ENCODE peak calls at places on chromosomes 1 and 21, in five cellular contexts. M, G, A, I and R are unnamed samples.

GRCh38 chr1:46221749-46222148 is 18.6 kb downstream of the LURAP1 start:
- DNase-seq in M (no peak), I (no peak), A (no peak), G (no peak), R (no peak)

GRCh38 chr1:9363061-9363471 is 70.4 kb downstream of the SPSB1 start:
- DNase-seq in I (no peak), M (no peak), G (no peak), A (no peak), R (no peak)

GRCh38 chr1:239676522-239677273 is 290.3 kb downstream of the CHRM3 start:
- DNase-seq in A (no peak), I (no peak), G (no peak), M (no peak), R (no peak)

GRCh38 chr21:36325373-36326010 is 5.5 kb downstream of the MORC3 start:
- DNase-seq in I (no peak), G (no peak), A (no peak), M (no peak), R (no peak)

GRCh38 chr1:98264727-98265126 is 343.9 kb upstream of the DPYD start:
- DNase-seq in I (no peak), G (no peak), M (no peak), A (no peak), R (no peak)

GRCh38 chr1:18684306-18684705 is 53.7 kb downstream of the PAX7 start:
- DNase-seq in A (no peak), I (no peak), G (no peak), M (no peak), R (no peak)

GRCh38 chr21:45353200-45353599 is 51.8 kb upstream of the COL18A1 start:
- DNase-seq in G (no peak), I (no peak), A (no peak), M (no peak), R (no peak)

GRCh38 chr21:37253991-37254390 is 13.1 kb downstream of the VPS26C start:
- DNase-seq in I (no peak), A (no peak), G (peak), M (no peak), R (no peak)

GRCh38 chr21:42809577-42810440 is 69.5 kb downstream of the WDR4 start:
- DNase-seq in G (no peak), M (no peak), A (no peak), I (no peak), R (peak)

GRCh38 chr21:43734131-43734634 is 15.3 kb downstream of the PDXK start:
- DNase-seq in M (no peak), A (no peak), G (no peak), I (peak), R (no peak)

GRCh38 chr1:199821029-199821779 is 206.3 kb upstream of the NR5A2 start:
- DNase-seq in M (no peak), G (no peak), A (no peak), I (no peak), R (no peak)

GRCh38 chr1:22228505-22228911 is 85.6 kb upstream of the WNT4 start:
- DNase-seq in A (no peak), I (no peak), G (no peak), M (no peak), R (no peak)

GRCh38 chr1:41315482-41315823 is 45.8 kb upstream of the FOXO6 start:
- DNase-seq in M (no peak), G (no peak), I (no peak), A (no peak), R (no peak)

GRCh38 chr1:201984446-201984845 is 2.0 kb downstream of the RNPEP start:
- DNase-seq in G (no peak), A (no peak), I (peak), M (no peak), R (no peak)

GRCh38 chr1:26126321-26127084 is 14.9 kb downstream of the PDIK1L start:
- DNase-seq in M (peak), G (no peak), I (no peak), A (peak), R (no peak)

GRCh38 chr1:26125946-26126320 is 14.3 kb downstream of the PDIK1L start:
- DNase-seq in G (no peak), I (no peak), A (no peak), M (no peak), R (no peak)

GRCh38 chr1:26129778-26130177 is 18.2 kb downstream of the PDIK1L start:
- DNase-seq in I (no peak), M (no peak), G (no peak), A (no peak), R (no peak)

GRCh38 chr1:26125382-26125781 is 13.8 kb downstream of the PDIK1L start:
- DNase-seq in G (no peak), A (no peak), I (no peak), M (no peak), R (no peak)

GRCh38 chr1:26127235-26128163 is 15.9 kb downstream of the PDIK1L start:
- DNase-seq in A (no peak), G (no peak), M (no peak), I (no peak), R (no peak)
- H3K27ac ChIP-seq in A (no peak), G (no peak), M (peak), I (peak), R (no peak)

GRCh38 chr1:94884101-94884875 is 42.6 kb downstream of the CNN3 start:
- DNase-seq in A (no peak), M (no peak), G (no peak), I (no peak), R (no peak)
- H3K27ac ChIP-seq in A (no peak), M (no peak), G (peak), I (peak), R (no peak)

DNA sequence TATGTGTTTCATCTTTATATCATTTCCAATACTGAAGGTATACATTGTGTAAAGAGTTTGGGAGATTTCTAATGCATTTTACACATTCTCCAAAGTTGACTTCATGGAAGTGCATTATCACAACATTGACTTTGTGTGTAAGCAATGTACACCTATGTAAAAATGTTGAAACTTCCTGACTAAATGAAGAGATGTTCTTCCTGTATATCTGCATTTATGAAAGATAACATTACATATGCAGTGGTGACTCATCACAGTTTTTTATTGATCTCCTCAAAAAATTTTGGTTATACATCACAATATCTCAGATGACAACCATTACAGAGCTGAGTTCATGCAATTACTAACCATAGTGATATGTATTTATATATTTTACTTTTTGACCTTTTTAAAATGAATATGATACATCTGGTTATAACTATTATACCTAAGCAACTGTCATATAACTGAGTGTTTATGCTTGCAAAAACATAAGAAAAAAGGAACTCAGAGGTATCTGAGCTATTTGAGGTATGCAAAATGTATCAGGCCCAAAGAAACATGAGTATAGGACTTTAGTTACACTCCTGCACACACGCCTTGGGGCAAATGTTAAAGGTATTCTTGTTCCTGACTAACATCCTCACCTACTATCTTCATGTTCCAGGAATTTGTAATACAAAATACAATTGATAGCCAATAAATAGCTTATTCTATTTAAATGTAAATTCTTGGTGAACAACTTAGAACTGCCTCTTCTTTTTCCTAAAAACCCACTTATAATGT is 88.2 kb upstream of the OLFM3 start:
- DNase-seq in G (no peak), M (no peak), I (no peak), A (no peak), R (no peak)
- H3K27ac ChIP-seq in G (no peak), M (no peak), I (no peak), A (no peak), R (no peak)

DNA sequence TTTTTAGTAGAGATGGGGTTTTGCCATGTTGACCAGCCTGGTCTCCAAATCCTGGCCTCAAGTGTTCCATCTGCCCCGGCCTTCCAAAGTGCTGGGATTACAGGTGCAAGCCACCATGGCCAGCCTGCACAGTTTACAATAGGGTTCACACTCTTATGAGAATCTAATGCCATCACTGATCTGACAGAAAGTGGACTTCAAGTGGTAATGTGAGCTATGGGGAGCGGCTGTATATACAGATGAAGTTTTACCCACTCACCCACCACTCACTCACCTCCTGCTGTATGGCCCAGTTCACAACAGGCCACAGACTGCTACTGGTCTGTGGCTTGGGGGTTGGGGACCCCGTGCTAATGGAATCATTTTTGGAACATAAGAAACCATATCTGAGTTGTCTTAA is 58.4 kb upstream of the RNPC3 start:
- DNase-seq in G (no peak), I (no peak), A (no peak), M (no peak), R (no peak)
- H3K27ac ChIP-seq in G (no peak), I (no peak), A (no peak), M (no peak), R (no peak)

DNA sequence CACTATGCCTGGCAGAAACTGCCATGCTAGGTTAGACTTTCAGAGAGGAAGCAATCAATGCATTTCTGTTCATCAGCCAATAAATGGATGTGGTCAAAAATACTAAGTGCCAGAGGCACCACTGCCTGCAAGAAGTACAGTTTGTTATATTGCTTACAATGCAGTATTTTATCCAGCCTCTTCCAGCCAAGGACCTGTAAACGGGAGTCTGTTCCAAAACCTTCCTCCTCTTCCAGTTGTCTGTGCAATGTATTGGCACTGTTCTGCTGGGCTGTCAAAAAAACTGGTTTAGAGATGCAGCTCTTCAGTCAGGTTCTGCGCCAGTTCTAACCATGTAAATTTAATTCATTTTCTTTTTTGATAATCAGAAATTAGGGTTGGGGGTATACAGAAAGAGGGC is 175.7 kb downstream of the EIF4G3 start:
- DNase-seq in M (no peak), A (no peak), G (no peak), I (no peak), R (no peak)
- H3K27ac ChIP-seq in M (no peak), A (no peak), G (no peak), I (no peak), R (no peak)

DNA sequence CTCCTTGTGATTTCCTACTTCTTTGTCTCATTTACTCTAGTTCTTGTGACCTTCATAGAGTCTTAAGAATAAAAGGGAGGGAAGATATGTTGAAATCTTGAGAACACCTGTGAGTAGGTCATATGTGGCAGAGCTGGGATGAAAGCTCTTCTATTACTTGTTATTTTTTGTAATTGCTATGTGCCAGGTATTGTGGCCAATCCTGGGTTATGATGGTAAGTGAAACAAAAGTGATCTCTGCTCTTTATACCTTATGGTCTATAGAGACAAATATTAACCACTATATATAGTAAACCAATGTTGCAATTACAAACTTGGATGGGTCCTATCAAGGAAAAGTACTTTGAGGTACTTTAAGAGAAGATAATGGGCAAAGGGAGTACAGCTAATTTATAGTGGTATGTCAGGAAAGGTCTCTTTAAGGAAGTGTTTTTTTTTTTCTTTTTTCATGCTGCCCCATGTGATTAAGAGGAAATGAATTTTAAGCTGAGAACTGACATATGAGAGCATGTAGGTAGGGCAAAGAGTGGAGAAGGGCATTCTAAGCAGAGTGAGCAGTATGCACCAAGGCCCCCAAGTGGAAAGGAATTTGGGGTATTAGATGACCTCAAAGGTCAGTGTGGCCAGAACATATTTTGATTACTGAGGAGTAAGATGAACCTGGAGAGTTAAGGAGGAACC is 43.2 kb downstream of the POU2F1 start:
- DNase-seq in M (no peak), I (no peak), A (no peak), G (no peak), R (no peak)
- H3K27ac ChIP-seq in M (no peak), I (no peak), A (no peak), G (no peak), R (no peak)

GRCh38 chr1:68205794-68206358 is 26.4 kb downstream of the WLS start:
- DNase-seq in A (no peak), G (no peak), M (no peak), I (no peak), R (no peak)
- H3K27ac ChIP-seq in A (no peak), G (no peak), M (no peak), I (no peak), R (no peak)

GRCh38 chr1:94068831-94069648 is 51.9 kb downstream of the ABCA4 start:
- DNase-seq in A (no peak), G (peak), I (peak), M (no peak), R (no peak)
- H3K27ac ChIP-seq in A (no peak), G (peak), I (peak), M (no peak), R (no peak)

DNA sequence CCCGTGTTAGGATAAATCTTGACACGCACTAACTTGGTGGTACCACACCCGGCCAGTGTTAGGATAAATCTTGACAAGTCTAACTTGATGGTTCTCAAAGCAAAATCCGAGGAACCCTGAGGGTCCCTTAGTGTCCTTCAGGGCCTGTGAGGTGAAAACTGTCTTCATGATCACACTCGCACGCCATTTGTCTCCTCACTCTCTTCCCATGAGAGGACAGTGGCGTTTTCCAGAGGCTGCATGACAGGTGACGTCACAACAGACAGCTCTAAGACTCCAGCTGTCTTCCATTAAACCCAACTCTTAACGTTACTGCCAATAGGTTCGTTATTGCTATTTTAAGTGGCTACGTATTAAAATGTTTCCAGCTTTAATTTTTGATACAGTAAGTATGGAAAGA is 13.8 kb downstream of the CFAP74 start:
- DNase-seq in I (no peak), A (no peak), G (no peak), M (no peak), R (no peak)
- H3K27ac ChIP-seq in I (peak), A (no peak), G (no peak), M (no peak), R (peak)

GRCh38 chr1:43420874-43421273 is 31.2 kb downstream of the SZT2 start:
- DNase-seq in M (no peak), I (no peak), G (no peak), A (no peak), R (no peak)

GRCh38 chr1:43422995-43423671 is 30.6 kb downstream of the HYI start:
- DNase-seq in A (no peak), I (no peak), G (no peak), M (no peak), R (no peak)

GRCh38 chr1:43423672-43424550 is 29.8 kb downstream of the HYI start:
- DNase-seq in M (no peak), G (no peak), I (no peak), A (no peak), R (no peak)

GRCh38 chr1:43421396-43421795 is 31.7 kb downstream of the SZT2 start:
- DNase-seq in M (no peak), I (no peak), A (no peak), G (no peak), R (no peak)

DNA sequence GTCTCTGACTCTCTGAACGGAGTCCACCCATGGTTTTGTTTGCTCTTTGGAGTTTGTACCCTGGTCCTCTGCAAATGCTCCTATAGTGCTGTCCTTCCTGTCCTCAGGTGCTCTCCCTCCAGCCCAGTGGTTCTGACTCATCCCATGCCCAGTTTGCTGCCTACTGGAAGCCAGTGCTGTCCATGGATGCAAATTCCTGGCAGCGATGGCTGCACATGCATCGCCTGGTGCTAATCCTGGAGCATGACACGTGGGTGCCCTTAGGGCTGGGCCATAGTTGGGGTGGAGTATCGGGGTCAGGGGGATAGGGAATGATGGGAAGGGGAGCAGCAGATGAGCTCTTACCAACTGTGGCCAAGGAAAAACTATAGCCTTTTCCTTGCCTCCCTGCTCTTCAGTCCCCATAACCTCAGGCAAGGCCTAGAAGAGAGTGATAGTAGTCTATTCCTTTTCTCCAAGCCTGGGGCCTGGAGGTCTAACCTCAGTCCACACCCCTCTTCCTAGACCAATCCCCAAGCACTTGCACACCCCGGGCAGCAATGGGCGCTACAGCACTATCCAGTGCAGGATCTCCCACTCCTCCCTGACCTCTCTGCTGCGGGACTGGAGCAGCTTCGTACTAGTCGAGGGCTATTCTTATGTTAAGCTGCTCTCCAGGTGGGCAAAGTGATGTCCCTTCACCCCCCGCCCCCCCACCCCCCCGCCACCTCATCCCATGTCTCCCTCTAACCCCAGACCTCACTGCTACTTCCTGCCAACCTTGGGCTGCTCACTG is 31.6 kb downstream of the HYI start:
- DNase-seq in G (no peak), I (no peak), M (no peak), A (no peak), R (no peak)
- H3K27ac ChIP-seq in G (no peak), I (no peak), M (no peak), A (no peak), R (no peak)